ENCODE peak calls at places on chromosomes 2 and 18, in nine cellular contexts. Z is uterus; D is A549; K is adrenal gland; P is astrocyte; U is CD4-positive, alpha-beta memory T cell; H is GM23248; J is naive thymus-derived CD4-positive, alpha-beta T cell; Q is SK-N-SH. I is an unnamed sample.

GRCh38 chr2:206203331-206203730 is 43.6 kb downstream of the EEF1B2 start:
- DNase-seq in Z (no peak), D (no peak), K (no peak), P (no peak), U (no peak), H (no peak), J (no peak), Q (no peak), I (no peak)

GRCh38 chr2:28322887-28323483 is 69.7 kb upstream of the FOSL2 start:
- DNase-seq in Z (no peak), D (no peak), K (no peak), P (peak), U (no peak), H (no peak), J (no peak), Q (peak), I (peak)

GRCh38 chr2:27889774-27890145 is 427 bp downstream of the RBKS start:
- DNase-seq in Z (peak), D (peak), K (peak), P (peak), U (no peak), H (peak), J (no peak), Q (no peak), I (no peak)

GRCh38 chr2:215833531-215834162 is 179.7 kb downstream of the MREG start:
- DNase-seq in Z (no peak), D (no peak), K (no peak), P (peak), U (no peak), H (peak), J (no peak), Q (no peak), I (no peak)

GRCh38 chr2:73965053-73965452 is 19.7 kb upstream of the TET3 start:
- DNase-seq in Z (no peak), D (no peak), K (no peak), P (no peak), U (no peak), H (no peak), J (no peak), Q (no peak), I (no peak)

GRCh38 chr18:45167109-45167551 is 448.1 kb upstream of the SLC14A2 start:
- DNase-seq in Z (no peak), D (no peak), K (no peak), P (peak), U (no peak), H (peak), J (no peak), Q (no peak), I (no peak)

GRCh38 chr18:44060197-44060596 is 620.5 kb upstream of the SETBP1 start:
- DNase-seq in Z (no peak), D (no peak), K (no peak), P (no peak), U (no peak), H (no peak), J (no peak), Q (no peak), I (no peak)

GRCh38 chr18:3305933-3306332 is 44.0 kb downstream of the MYL12B start:
- DNase-seq in Z (no peak), D (no peak), K (peak), P (peak), U (no peak), H (peak), J (no peak), Q (no peak), I (no peak)

GRCh38 chr18:75275226-75275625 is 64.6 kb downstream of the TSHZ1 start:
- DNase-seq in Z (no peak), D (no peak), K (no peak), P (no peak), U (no peak), H (no peak), J (no peak), Q (no peak), I (no peak)

GRCh38 chr2:71226965-71227560 is at the start of gene PAIP2B:
- DNase-seq in Z (peak), D (peak), K (peak), P (peak), U (peak), H (peak), J (peak), Q (peak), I (peak)
- H3K27ac ChIP-seq in Z (peak), D (peak), K (no peak), P (no peak), U (peak), H (no peak), J (peak), Q (peak), I (peak)

GRCh38 chr18:10455726-10456453 is 1.5 kb downstream of the APCDD1 start:
- DNase-seq in Z (no peak), D (no peak), K (no peak), P (no peak), U (no peak), H (no peak), J (no peak), Q (no peak), I (peak)
- H3K27ac ChIP-seq in Z (peak), D (no peak), K (no peak), P (no peak), U (no peak), H (no peak), J (no peak), Q (no peak), I (no peak)

GRCh38 chr2:64331846-64332245 is 122.1 kb upstream of the LGALSL start:
- DNase-seq in Z (no peak), D (no peak), K (no peak), P (no peak), U (no peak), H (no peak), J (no peak), Q (no peak), I (no peak)

GRCh38 chr2:64330691-64331429 is 123.1 kb upstream of the LGALSL start:
- DNase-seq in Z (peak), D (no peak), K (peak), P (peak), U (peak), H (peak), J (peak), Q (peak), I (peak)

GRCh38 chr2:64332300-64332699 is 121.7 kb upstream of the LGALSL start:
- DNase-seq in Z (no peak), D (no peak), K (no peak), P (no peak), U (no peak), H (no peak), J (no peak), Q (no peak), I (no peak)

GRCh38 chr2:64330281-64330680 is 123.7 kb upstream of the LGALSL start:
- DNase-seq in Z (no peak), D (no peak), K (no peak), P (no peak), U (no peak), H (peak), J (no peak), Q (no peak), I (no peak)

DNA sequence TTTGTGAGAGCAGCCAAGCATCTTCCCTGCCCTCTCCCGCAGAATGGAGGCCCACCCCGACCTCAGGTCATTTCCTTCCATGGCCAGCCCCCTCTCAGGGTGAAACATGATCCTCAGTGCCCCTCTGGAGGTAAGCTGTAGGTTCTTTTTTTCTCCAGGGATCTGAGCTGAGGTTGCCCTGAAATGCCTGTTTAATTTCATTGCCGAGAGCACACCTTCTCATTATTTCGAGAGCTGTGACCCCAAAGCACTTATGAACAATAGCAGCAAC is 122.6 kb upstream of the LGALSL start:
- DNase-seq in Z (no peak), D (no peak), K (no peak), P (no peak), U (no peak), H (no peak), J (no peak), Q (no peak), I (peak)
- H3K27ac ChIP-seq in Z (peak), D (no peak), K (no peak), P (no peak), U (no peak), H (no peak), J (no peak), Q (no peak), I (no peak)

DNA sequence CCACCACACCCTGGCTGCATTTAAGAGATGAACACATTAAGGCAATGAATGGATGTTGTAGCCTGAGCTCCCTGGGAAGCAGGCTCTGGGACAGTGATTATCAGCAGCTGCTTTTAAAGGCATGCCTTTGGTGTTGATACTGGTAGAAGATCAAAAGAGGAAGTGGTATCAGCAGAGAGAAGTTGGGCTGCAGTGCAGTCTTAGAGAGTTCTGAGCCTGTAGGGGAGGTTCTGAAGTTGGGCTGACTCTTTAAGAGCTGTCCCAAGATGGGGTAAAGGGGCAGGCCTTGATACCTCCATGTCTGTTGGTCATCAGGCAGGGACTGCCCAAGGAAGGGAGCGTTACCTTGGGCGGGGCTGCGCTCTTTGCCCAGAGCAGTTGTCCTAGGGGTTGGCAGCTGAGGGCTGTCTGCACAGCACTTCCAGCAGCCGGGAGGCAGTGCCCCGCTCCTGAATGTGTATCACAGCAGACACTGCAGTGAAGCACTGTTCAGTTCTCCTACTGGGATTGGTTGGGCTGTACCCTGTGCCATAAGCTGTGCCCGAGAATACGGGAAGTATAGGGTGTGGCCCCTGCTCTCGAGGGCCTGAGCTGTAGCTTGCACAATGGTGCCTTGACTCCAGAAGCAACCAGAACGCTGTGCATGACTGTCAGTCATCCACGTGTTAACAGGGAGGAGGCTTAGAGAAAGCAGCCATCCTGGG is 177.0 kb downstream of the CTIF start:
- DNase-seq in Z (no peak), D (no peak), K (no peak), P (no peak), U (no peak), H (peak), J (peak), Q (no peak), I (no peak)
- H3K27ac ChIP-seq in Z (no peak), D (no peak), K (peak), P (no peak), U (no peak), H (peak), J (no peak), Q (peak), I (no peak)

GRCh38 chr2:39508243-39508642 is 71.2 kb upstream of the MAP4K3 start:
- DNase-seq in Z (no peak), D (no peak), K (no peak), P (peak), U (no peak), H (peak), J (no peak), Q (no peak), I (no peak)
- H3K27ac ChIP-seq in Z (peak), D (no peak), K (no peak), P (peak), U (no peak), H (no peak), J (no peak), Q (no peak), I (no peak)

GRCh38 chr2:120930236-120930635 is 194.6 kb downstream of the GLI2 start:
- DNase-seq in Z (no peak), D (no peak), K (no peak), P (peak), U (no peak), H (peak), J (no peak), Q (no peak), I (no peak)
- H3K27ac ChIP-seq in Z (no peak), D (peak), K (no peak), P (peak), U (no peak), H (peak), J (no peak), Q (no peak), I (no peak)

GRCh38 chr2:218079943-218080913 is 11.2 kb downstream of the RUFY4 start:
- DNase-seq in Z (no peak), D (no peak), K (peak), P (no peak), U (no peak), H (no peak), J (no peak), Q (no peak), I (no peak)
- H3K27ac ChIP-seq in Z (no peak), D (no peak), K (no peak), P (no peak), U (no peak), H (no peak), J (no peak), Q (no peak), I (no peak)

GRCh38 chr2:54629914-54630609 is 93.4 kb upstream of the EML6 start:
- DNase-seq in Z (no peak), D (peak), K (peak), P (peak), U (no peak), H (peak), J (no peak), Q (no peak), I (no peak)
- H3K27ac ChIP-seq in Z (no peak), D (peak), K (peak), P (peak), U (no peak), H (peak), J (no peak), Q (no peak), I (no peak)

GRCh38 chr2:21148718-21149117 is 24.9 kb downstream of the TDRD15 start:
- DNase-seq in Z (no peak), D (no peak), K (no peak), P (no peak), U (no peak), H (no peak), J (no peak), Q (no peak), I (no peak)
- H3K27ac ChIP-seq in Z (no peak), D (no peak), K (no peak), P (no peak), U (no peak), H (no peak), J (no peak), Q (no peak), I (no peak)

DNA sequence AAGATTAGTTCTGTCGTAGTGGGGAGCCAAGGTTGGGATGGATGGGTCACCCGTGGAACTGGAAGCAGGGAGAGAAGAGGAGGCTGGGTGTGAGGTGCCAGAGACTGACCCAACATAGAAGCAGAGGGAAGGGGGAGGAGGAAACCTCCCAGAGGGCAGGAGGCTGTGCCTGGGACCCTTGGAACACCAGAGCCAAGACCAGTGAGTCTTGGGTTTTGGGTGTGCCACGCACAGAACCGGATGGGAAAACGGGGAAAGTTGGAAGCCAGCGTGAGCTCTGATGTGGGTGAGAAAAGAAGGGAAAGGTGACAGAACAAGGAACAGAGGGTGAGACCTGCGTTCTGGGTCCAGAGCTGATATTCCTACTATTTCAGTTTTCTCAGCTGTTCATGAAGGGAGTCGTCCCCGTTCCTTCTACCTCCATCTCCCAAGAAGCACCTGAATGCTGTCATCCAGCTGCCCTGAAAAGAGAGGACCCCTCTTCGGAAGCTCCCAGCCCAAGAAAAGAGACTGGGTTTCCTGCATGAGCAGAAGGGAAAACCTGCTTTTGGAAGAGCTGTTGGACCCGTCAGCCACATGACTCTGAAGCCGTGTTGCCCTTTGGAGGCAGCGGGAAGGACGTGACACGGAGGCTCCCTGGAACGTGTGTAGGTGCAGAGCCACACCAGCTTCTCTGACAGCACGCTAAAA is 250.1 kb downstream of the NDUFA10 start:
- DNase-seq in Z (no peak), D (no peak), K (peak), P (no peak), U (no peak), H (no peak), J (no peak), Q (no peak), I (peak)
- H3K27ac ChIP-seq in Z (no peak), D (no peak), K (no peak), P (no peak), U (no peak), H (no peak), J (no peak), Q (no peak), I (no peak)